ENCODE peak calls at places on chromosome 16, in six cellular contexts. K is endothelial cell of umbilical vein, L is hepatocyte, C is GM12864, M is left ventricle myocardium inferior, X is heart left ventricle. B is an unnamed sample.

GRCh38 chr16:56910654-56911539 is 21.0 kb upstream of the HERPUD1 start:
- DNase-seq in K (no peak), L (no peak), C (no peak), M (no peak), X (peak; percentile 44), B (no peak)

GRCh38 chr16:57608462-57609113 is 19.8 kb upstream of the ADGRG1 start:
- DNase-seq in K (no peak), L (no peak), C (no peak), M (no peak), X (no peak), B (no peak)

GRCh38 chr16:83932955-83933673 is 19.9 kb upstream of the OSGIN1 start:
- DNase-seq in K (no peak), L (no peak), C (no peak), M (no peak), X (no peak), B (no peak)

GRCh38 chr16:54649846-54650245 is 280.8 kb upstream of the IRX5 start:
- DNase-seq in K (no peak), L (no peak), C (no peak), M (no peak), X (no peak), B (no peak)

GRCh38 chr16:21159281-21159951 is 942 bp downstream of the LDAF1 start:
- DNase-seq in K (peak; percentile 32), L (peak; percentile 43), C (no peak), M (peak; percentile 38), X (peak; percentile 61), B (peak; percentile 48)

GRCh38 chr16:1745900-1746692 is 25.2 kb downstream of the NME3 start:
- DNase-seq in K (no peak), L (no peak), C (no peak), M (no peak), X (no peak), B (no peak)

GRCh38 chr16:76910931-76911330 is 280.1 kb upstream of the MON1B start:
- DNase-seq in K (no peak), L (peak; percentile 19), C (no peak), M (no peak), X (no peak), B (no peak)

GRCh38 chr16:10039220-10040096 is 142.8 kb downstream of the GRIN2A start:
- DNase-seq in K (no peak), L (peak; percentile 35), C (no peak), M (no peak), X (peak; percentile 44), B (no peak)

GRCh38 chr16:79365687-79366086 is 234.8 kb downstream of the MAF start:
- DNase-seq in K (no peak), L (no peak), C (no peak), M (no peak), X (no peak), B (no peak)

GRCh38 chr16:68298907-68299515 is 11.7 kb downstream of the SLC7A6OS start:
- DNase-seq in K (no peak), L (peak; percentile 69), C (no peak), M (peak; percentile 68), X (peak; percentile 78), B (peak; percentile 63)

GRCh38 chr16:85781685-85782370 is 17.5 kb downstream of the EMC8 start:
- DNase-seq in K (no peak), L (peak; percentile 20), C (no peak), M (peak; percentile 63), X (peak; percentile 59), B (peak; percentile 51)

GRCh38 chr16:72927199-72928088 is 120.5 kb downstream of the ZFHX3 start:
- DNase-seq in K (no peak), L (no peak), C (no peak), M (no peak), X (no peak), B (peak; percentile 66)

GRCh38 chr16:2468142-2468724 is 2.9 kb upstream of the NTN3 start:
- DNase-seq in K (peak; percentile 14), L (peak; percentile 48), C (no peak), M (no peak), X (no peak), B (no peak)

GRCh38 chr16:87308826-87309225 is 8.4 kb downstream of the C16orf95 start:
- DNase-seq in K (no peak), L (no peak), C (no peak), M (no peak), X (no peak), B (no peak)

GRCh38 chr16:59690216-59690615 is 956.1 kb upstream of the GOT2 start:
- DNase-seq in K (no peak), L (no peak), C (no peak), M (no peak), X (no peak), B (no peak)

GRCh38 chr16:4314532-4315184 is 1.2 kb upstream of the GLIS2 start:
- DNase-seq in K (peak; percentile 36), L (peak; percentile 65), C (no peak), M (no peak), X (no peak), B (no peak)

GRCh38 chr16:58030136-58030840 is 4.7 kb downstream of the MMP15 start:
- DNase-seq in K (no peak), L (no peak), C (no peak), M (no peak), X (no peak), B (no peak)

GRCh38 chr16:89193021-89193575 is 7.2 kb downstream of the SLC22A31 start:
- DNase-seq in K (peak; percentile 79), L (peak; percentile 49), C (no peak), M (peak; percentile 29), X (peak; percentile 77), B (peak; percentile 80)
- H3K4me3 ChIP-seq in K (no peak overlapping the region), L (no peak overlapping the region), C (no peak overlapping the region), M (no peak overlapping the region), X (no peak overlapping the region), B (no peak overlapping the region)

DNA sequence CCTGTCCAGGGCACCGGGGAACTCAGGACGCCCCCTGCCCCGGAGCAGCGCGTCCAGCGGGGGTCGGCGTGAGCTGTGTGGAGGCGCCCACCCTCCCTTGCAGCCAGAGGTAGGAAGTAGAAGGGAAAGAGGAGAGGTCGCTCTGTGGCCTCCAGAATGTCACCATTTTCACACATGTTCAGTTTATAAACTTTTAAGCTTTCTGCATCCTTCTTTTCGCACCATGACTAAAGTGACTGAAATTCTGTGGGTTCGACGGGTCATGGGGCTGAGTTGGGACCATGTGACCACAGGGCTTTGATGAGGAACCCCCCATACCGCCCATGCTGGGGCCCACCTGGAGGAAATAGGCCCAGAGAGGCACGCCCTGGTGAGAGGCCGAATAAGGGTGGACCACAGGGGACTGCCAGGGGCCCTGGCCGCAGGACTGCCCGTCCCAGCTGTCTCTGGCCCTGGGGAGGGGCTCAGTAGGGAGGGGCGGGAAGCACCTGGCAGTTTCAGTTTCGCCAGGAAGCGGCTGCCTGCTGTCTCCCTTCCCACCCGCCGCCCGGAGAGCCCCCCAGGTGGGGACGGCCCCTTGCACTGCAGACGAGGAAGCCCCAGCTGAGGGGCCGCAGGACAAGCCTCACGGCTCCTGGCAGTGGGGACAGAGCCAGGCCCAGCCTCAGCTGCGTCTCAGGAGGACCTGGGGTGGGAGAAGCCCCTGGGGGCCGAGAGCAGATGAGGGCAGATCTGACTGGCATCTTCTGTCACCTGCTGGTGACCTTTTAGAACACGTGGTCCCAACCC is 9.0 kb downstream of the CBFA2T3 start:
- DNase-seq in K (no peak), L (no peak), C (peak; percentile 63), M (no peak), X (no peak), B (peak; percentile 47)
- H3K4me3 ChIP-seq in K (no peak overlapping the region), L (no peak overlapping the region), C (peak overlapping the region; percentile 27), M (no peak overlapping the region), X (peak overlapping the region; percentile 12), B (no peak overlapping the region)

DNA sequence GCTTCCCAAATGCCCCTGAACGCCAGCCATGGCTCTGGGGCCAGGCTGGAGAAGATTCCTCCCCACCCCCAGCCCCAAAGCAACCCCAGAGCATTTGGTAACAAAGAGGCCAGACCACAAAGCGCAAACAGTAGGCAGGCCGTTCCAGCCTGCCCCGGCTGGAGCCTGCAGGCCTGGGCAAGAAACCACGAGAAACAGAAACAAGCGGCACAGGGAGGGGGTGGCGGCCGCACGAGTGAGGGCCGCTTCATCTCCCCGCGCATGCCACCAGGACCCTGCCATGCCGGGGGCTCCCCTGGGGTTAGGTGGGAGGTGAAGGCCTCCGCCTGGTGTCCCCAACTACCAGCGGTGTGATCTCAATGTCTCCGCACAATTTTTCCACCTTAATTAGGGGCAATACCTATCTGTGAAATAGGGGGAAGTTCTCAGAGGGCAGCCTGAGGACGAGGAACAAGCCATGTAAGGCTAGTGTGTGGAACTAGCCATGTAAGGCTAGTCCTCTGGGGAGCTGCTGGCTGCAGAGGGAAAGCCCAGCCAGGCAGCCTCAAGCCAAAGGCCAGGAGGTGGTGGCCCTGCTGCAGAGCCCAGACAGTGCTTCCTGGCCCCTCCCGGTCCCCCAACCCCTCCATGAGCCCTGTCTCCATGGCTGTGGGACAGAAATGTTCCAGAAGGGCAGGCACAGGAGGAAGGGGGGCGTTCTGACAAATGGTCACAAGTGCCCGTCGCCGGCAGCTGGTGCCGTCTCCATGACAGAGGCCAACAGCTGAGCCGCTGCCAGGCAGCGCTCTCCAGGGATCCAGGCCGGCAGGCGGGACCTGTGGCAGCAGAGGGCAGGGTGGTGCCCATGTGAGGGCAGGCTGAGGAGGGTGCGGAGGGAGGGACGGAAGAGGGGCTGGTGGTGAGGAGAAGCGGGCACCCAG is 14.5 kb upstream of the MTSS2 start:
- DNase-seq in K (no peak), L (no peak), C (no peak), M (peak; percentile 77), X (peak; percentile 82), B (peak; percentile 83)
- H3K4me3 ChIP-seq in K (no peak overlapping the region), L (no peak overlapping the region), C (no peak overlapping the region), M (no peak overlapping the region), X (no peak overlapping the region), B (no peak overlapping the region)

DNA sequence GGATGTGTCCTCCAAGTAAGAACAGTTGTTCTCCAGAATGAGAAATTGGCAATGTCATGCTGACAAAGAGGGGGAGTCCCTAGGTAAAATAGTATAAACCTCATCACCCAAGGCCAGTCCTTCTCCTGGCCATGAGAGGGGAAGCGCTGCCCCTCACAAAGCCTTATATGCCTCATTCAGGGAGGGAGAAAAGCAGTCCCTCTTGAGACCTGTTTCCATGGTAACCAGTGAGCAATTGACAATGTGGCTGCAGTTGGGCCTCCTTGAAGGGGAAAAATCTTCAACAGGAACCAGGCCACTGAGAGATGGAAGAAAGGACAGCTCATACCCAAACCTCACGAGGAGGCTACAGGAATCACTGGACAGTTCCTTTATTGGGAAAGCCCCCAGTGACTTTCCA is 275.9 kb downstream of the TOX3 start:
- DNase-seq in K (no peak), L (no peak), C (no peak), M (no peak), X (no peak), B (no peak)
- H3K4me3 ChIP-seq in K (no peak overlapping the region), L (no peak overlapping the region), C (no peak overlapping the region), M (no peak overlapping the region), X (no peak overlapping the region), B (no peak overlapping the region)

B was measured in psoas muscle.